ENCODE peak calls at places on chromosome 5, in four cellular contexts. One of them, this sample, is unnamed.

GRCh38 chr5:392431-392988 is 50.5 kb upstream of the EXOC3 start:
- DNase-seq in right lobe of liver: no peak
- DNase-seq in coronary artery: peak; percentile 59
- DNase-seq in vagina: peak; percentile 85
- DNase-seq in this sample: peak; percentile 25

GRCh38 chr5:179256229-179257189 is 88.8 kb downstream of the ADAMTS2 start:
- DNase-seq in right lobe of liver: peak; percentile 45
- DNase-seq in coronary artery: no peak
- DNase-seq in vagina: no peak
- DNase-seq in this sample: no peak

GRCh38 chr5:42337143-42337542 is 86.1 kb upstream of the GHR start:
- DNase-seq in coronary artery: no peak
- DNase-seq in vagina: no peak
- DNase-seq in right lobe of liver: no peak
- DNase-seq in this sample: no peak

GRCh38 chr5:61653802-61654580 is 321.9 kb downstream of the ZSWIM6 start:
- DNase-seq in coronary artery: no peak
- DNase-seq in vagina: no peak
- DNase-seq in right lobe of liver: no peak
- DNase-seq in this sample: no peak

GRCh38 chr5:94702729-94703128 is 84.3 kb downstream of the SLF1 start:
- DNase-seq in coronary artery: no peak
- DNase-seq in right lobe of liver: no peak
- DNase-seq in vagina: no peak
- DNase-seq in this sample: no peak

GRCh38 chr5:44385236-44385940 is 3.8 kb downstream of the FGF10 start:
- DNase-seq in vagina: no peak
- DNase-seq in coronary artery: no peak
- DNase-seq in right lobe of liver: no peak
- DNase-seq in this sample: no peak

GRCh38 chr5:140044041-140044440 is 942 bp upstream of the NRG2 start:
- DNase-seq in coronary artery: no peak
- DNase-seq in vagina: no peak
- DNase-seq in right lobe of liver: no peak
- DNase-seq in this sample: no peak

GRCh38 chr5:140641716-140642115 is 2.5 kb downstream of the TMCO6 start:
- DNase-seq in vagina: no peak
- DNase-seq in right lobe of liver: no peak
- DNase-seq in coronary artery: no peak
- DNase-seq in this sample: no peak

GRCh38 chr5:111226556-111226955 is 2.4 kb downstream of the CAMK4 start:
- DNase-seq in right lobe of liver: no peak
- DNase-seq in coronary artery: no peak
- DNase-seq in vagina: no peak
- DNase-seq in this sample: no peak
- TF ChIP-seq CTCF in right lobe of liver: no peak
- TF ChIP-seq CTCF in coronary artery: no peak
- TF ChIP-seq CTCF in vagina: no peak
- TF ChIP-seq CTCF in this sample: no peak

GRCh38 chr5:76099756-76100155 is 16.6 kb downstream of the SV2C start:
- DNase-seq in coronary artery: no peak
- DNase-seq in right lobe of liver: no peak
- DNase-seq in vagina: no peak
- DNase-seq in this sample: no peak
- TF ChIP-seq CTCF in coronary artery: no peak
- TF ChIP-seq CTCF in right lobe of liver: no peak
- TF ChIP-seq CTCF in vagina: no peak
- TF ChIP-seq CTCF in this sample: no peak

GRCh38 chr5:149129181-149129580 is 12.1 kb upstream of the ABLIM3 start:
- DNase-seq in coronary artery: no peak
- DNase-seq in right lobe of liver: no peak
- DNase-seq in vagina: no peak
- DNase-seq in this sample: no peak

GRCh38 chr5:149130932-149131273 is 10.4 kb upstream of the ABLIM3 start:
- DNase-seq in right lobe of liver: no peak
- DNase-seq in coronary artery: no peak
- DNase-seq in vagina: no peak
- DNase-seq in this sample: no peak

GRCh38 chr5:149132474-149132873 is 8.8 kb upstream of the ABLIM3 start:
- DNase-seq in right lobe of liver: no peak
- DNase-seq in vagina: no peak
- DNase-seq in coronary artery: no peak
- DNase-seq in this sample: no peak

GRCh38 chr5:149128023-149128875 is 13.0 kb upstream of the ABLIM3 start:
- DNase-seq in coronary artery: no peak
- DNase-seq in vagina: no peak
- DNase-seq in right lobe of liver: no peak
- DNase-seq in this sample: no peak

GRCh38 chr5:149130121-149130931 is 11.0 kb upstream of the ABLIM3 start:
- DNase-seq in vagina: no peak
- DNase-seq in coronary artery: no peak
- DNase-seq in right lobe of liver: no peak
- DNase-seq in this sample: no peak
- TF ChIP-seq CTCF in vagina: peak; percentile 9
- TF ChIP-seq CTCF in coronary artery: no peak
- TF ChIP-seq CTCF in right lobe of liver: peak; percentile 66
- TF ChIP-seq CTCF in this sample: no peak

DNA sequence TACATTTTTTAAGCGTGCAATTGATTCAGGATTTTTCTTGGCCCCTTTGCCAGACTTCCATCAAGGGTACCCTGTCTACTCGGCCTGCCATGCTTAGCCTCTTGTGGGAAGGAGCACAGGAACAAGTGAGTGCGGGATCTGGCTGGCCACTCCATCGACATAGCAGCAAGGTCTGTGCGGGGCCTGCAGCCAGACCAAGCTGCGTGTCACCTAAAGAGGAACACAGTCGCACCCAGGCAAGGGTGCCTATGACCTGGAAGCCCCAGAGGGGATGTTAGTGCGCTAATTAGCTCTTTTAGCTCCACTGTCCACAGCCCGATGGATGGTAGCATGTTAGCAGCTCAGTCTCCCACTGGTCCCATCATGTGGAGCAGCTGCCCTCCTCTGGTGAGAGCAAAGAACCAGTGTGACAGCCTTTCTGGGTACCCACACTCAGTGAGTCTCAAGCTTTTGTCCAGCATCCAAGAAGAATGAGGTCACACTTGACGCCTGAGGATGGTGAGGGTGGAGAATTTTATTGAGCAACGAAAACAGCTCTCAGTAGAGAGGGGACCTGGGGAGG is 38.7 kb downstream of the FTMT start:
- DNase-seq in right lobe of liver: peak; percentile 22
- DNase-seq in coronary artery: no peak
- DNase-seq in vagina: no peak
- DNase-seq in this sample: no peak
- TF ChIP-seq CTCF in right lobe of liver: no peak
- TF ChIP-seq CTCF in coronary artery: no peak
- TF ChIP-seq CTCF in vagina: no peak
- TF ChIP-seq CTCF in this sample: no peak

DNA sequence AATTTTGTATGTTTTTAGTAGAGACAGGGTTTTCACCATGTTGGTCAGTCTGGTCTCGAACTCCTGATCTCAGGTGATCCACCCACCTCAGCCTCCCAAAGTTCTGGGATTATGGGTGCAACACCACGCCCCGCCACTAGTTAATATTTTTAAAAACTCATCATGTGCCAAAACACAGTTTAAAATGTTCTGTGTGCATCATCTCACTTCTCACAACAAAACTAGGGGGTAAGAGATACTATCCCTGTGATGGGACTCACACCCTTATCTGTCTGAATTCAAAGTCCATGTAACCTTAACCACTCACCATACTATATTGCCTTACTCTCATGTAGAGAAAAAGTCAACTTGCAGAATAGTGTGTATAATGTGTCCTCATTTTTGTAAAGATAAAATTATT is 2.6 kb downstream of the PKD2L2 start:
- DNase-seq in right lobe of liver: no peak
- DNase-seq in coronary artery: no peak
- DNase-seq in vagina: no peak
- DNase-seq in this sample: no peak
- TF ChIP-seq CTCF in right lobe of liver: no peak
- TF ChIP-seq CTCF in coronary artery: no peak
- TF ChIP-seq CTCF in vagina: no peak
- TF ChIP-seq CTCF in this sample: no peak

GRCh38 chr5:68746220-68747076 is 347.4 kb upstream of the SLC30A5 start:
- DNase-seq in coronary artery: no peak
- DNase-seq in vagina: no peak
- DNase-seq in right lobe of liver: peak; percentile 78
- DNase-seq in this sample: no peak

GRCh38 chr5:68747077-68747420 is 346.8 kb upstream of the SLC30A5 start:
- DNase-seq in right lobe of liver: no peak
- DNase-seq in vagina: no peak
- DNase-seq in coronary artery: no peak
- DNase-seq in this sample: no peak

GRCh38 chr5:68749076-68749475 is 344.7 kb upstream of the SLC30A5 start:
- DNase-seq in right lobe of liver: no peak
- DNase-seq in coronary artery: no peak
- DNase-seq in vagina: no peak
- DNase-seq in this sample: no peak

GRCh38 chr5:68744196-68744595 is 349.6 kb upstream of the SLC30A5 start:
- DNase-seq in coronary artery: no peak
- DNase-seq in right lobe of liver: no peak
- DNase-seq in vagina: no peak
- DNase-seq in this sample: no peak

DNA sequence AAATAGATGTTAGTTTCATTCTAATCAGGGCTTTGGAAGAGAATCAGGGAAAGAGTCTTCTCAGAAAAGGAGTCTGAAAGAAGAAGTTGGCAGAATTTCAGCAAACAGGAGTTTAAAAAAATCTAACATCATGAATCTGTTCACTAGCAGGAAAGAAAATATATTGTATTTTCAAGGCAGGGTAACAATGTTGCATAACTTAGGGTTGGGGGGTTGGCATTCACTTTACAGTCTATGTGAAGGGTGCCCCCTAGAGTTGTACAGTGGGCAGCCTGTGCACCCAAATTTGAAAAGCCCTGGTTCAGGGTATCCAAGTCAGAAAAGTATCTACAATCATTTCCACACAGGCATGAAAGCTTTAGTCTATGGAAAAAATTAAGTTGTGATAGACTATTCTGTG is 348.4 kb upstream of the SLC30A5 start:
- DNase-seq in vagina: no peak
- DNase-seq in right lobe of liver: no peak
- DNase-seq in coronary artery: no peak
- DNase-seq in this sample: no peak
- TF ChIP-seq CTCF in vagina: no peak
- TF ChIP-seq CTCF in right lobe of liver: peak; percentile 62
- TF ChIP-seq CTCF in coronary artery: no peak
- TF ChIP-seq CTCF in this sample: no peak

This sample was measured in stomach.